ENCODE peak calls at places on chromosomes 16 and 17, in four cellular contexts. G, R, L and Y are unnamed samples.

GRCh38 chr16:48609453-48610023 is 442 bp downstream of the N4BP1 start:
- DNase-seq in G (peak), R (no peak), L (peak), Y (no peak)

GRCh38 chr16:52597772-52598483 is 51.0 kb upstream of the TOX3 start:
- DNase-seq in G (no peak), R (peak), L (no peak), Y (peak)

GRCh38 chr16:81263470-81264200 is 25.1 kb downstream of the BCO1 start:
- DNase-seq in G (no peak), R (no peak), L (no peak), Y (no peak)

GRCh38 chr17:31561469-31562412 is 170.3 kb downstream of the RAB11FIP4 start:
- DNase-seq in G (no peak), R (no peak), L (no peak), Y (no peak)

GRCh38 chr17:37884516-37884915 is 39.7 kb upstream of the TBC1D3K start:
- DNase-seq in G (no peak), R (no peak), L (no peak), Y (no peak)

GRCh38 chr17:78275355-78275754 is 43.9 kb downstream of the TMEM235 start:
- DNase-seq in G (no peak), R (no peak), L (no peak), Y (no peak)

GRCh38 chr17:27378482-27379200 is 77.6 kb upstream of the KSR1 start:
- DNase-seq in G (no peak), R (no peak), L (no peak), Y (no peak)

GRCh38 chr17:42414782-42415409 is 8.2 kb downstream of the CAVIN1 start:
- DNase-seq in G (no peak), R (no peak), L (peak), Y (no peak)

GRCh38 chr16:66176111-66176510 is 190.4 kb upstream of the CDH5 start:
- DNase-seq in G (no peak), R (no peak), L (no peak), Y (peak)

DNA sequence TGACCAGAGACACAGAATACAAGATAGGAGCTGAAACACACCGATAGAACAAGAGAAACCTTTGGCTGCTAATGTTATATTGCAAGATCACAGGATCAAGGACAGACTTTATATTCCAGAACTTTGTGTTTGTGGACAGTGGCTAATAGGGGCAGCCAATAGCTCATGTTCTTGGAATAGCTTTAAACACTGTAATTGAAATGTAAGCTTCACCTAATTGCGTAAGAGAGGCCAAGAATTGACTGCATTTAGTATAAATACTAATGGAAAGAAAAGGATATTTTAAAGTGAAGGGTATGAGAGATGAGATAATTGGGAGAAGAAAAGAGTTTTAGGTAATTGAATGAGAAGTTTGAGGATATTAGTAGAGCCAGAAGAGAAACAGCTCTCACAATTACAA is 758.8 kb downstream of the CDH11 start:
- DNase-seq in G (no peak), R (no peak), L (no peak), Y (no peak)
- TF ChIP-seq PHF8 in G (no peak), R (no peak), L (no peak), Y (no peak)

GRCh38 chr17:21033350-21033749 is 9.5 kb downstream of the USP22 start:
- DNase-seq in G (no peak), R (no peak), L (no peak), Y (no peak)

GRCh38 chr17:21034350-21035235 is 8.2 kb downstream of the USP22 start:
- DNase-seq in G (no peak), R (no peak), L (no peak), Y (no peak)

GRCh38 chr17:21030375-21030774 is 12.4 kb downstream of the USP22 start:
- DNase-seq in G (no peak), R (no peak), L (no peak), Y (no peak)

GRCh38 chr17:21029515-21029914 is 13.3 kb downstream of the USP22 start:
- DNase-seq in G (no peak), R (no peak), L (no peak), Y (no peak)

DNA sequence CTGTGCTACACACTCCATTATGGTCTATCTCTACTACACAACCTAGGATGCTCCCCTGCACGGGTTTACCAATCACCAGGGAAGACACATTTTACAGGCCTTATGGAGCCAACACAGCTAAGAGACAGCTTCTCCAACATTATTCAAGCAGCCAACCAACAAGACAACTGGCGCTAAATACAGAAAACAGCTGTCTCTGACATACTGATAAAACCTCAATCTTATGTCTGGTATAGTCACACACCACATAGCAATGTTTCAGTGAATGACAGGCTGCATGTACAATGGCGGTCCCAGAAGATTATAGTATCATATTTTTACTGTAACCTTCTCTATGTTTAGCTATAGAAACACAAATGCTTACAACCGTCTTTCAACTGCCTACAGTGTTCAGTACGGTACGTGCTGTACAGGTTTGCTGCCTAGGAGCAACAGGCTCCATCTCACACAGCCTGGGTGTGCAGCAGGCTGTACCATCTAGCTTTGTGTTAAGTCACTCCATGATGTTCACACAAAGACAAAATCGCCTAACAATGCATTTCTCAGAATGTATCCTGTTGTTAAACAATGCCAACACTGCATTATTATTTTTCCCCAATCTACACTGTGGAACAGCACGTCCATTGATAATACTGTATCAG is 10.9 kb downstream of the USP22 start:
- DNase-seq in G (no peak), R (no peak), L (no peak), Y (no peak)
- TF ChIP-seq PHF8 in G (no peak), R (no peak), L (no peak), Y (no peak)

DNA sequence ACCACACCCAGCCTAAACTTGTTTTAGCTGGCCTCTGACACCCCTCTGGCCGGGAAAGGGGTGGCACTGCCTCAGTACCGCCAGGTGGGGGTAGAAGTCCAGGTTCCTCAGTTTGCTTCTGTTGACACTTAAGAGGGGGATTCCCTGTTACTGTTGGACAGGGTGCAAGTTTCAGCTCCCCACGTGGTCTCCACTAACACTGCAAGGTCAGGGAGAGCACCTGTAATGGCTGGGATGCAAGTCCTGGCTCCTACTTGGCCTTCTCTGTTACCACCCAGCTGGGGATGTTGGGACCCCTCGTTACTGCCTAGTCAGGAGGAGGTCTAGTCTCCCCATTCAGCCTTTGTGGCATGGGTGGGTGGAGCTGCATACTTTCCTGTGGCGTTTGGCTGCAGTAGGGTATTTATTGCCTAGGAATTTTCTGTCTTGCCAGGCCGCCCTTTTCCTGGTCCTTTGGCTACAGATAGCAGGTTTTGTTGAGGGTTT is 10.6 kb upstream of the MFAP4 start:
- DNase-seq in G (no peak), R (peak), L (no peak), Y (peak)
- TF ChIP-seq PHF8 in G (no peak), R (no peak), L (no peak), Y (no peak)

GRCh38 chr16:3575491-3575890 is 1.7 kb downstream of the NLRC3 start:
- DNase-seq in G (no peak), R (no peak), L (no peak), Y (no peak)

GRCh38 chr16:3578610-3579551 is 1.7 kb upstream of the NLRC3 start:
- DNase-seq in G (no peak), R (no peak), L (peak), Y (no peak)

GRCh38 chr16:3576211-3576610 is 992 bp downstream of the NLRC3 start:
- DNase-seq in G (no peak), R (no peak), L (no peak), Y (no peak)

GRCh38 chr16:3578121-3578520 is 918 bp upstream of the NLRC3 start:
- DNase-seq in G (no peak), R (no peak), L (no peak), Y (no peak)

GRCh38 chr16:3577302-3577752 is at the start of gene NLRC3:
- DNase-seq in G (no peak), R (no peak), L (no peak), Y (no peak)
- TF ChIP-seq PHF8 in G (no peak), R (no peak), L (no peak), Y (no peak)

GRCh38 chr16:54873081-54873480 is 57.6 kb upstream of the IRX5 start:
- DNase-seq in G (no peak), R (no peak), L (no peak), Y (no peak)
- TF ChIP-seq PHF8 in G (no peak), R (no peak), L (no peak), Y (no peak)

GRCh38 chr17:59504821-59505220 is 60.6 kb upstream of the DHX40 start:
- DNase-seq in G (no peak), R (no peak), L (no peak), Y (no peak)

GRCh38 chr17:59503489-59503888 is 61.9 kb upstream of the DHX40 start:
- DNase-seq in G (no peak), R (no peak), L (no peak), Y (no peak)

GRCh38 chr17:59502800-59503199 is 62.6 kb upstream of the DHX40 start:
- DNase-seq in G (no peak), R (no peak), L (no peak), Y (no peak)

GRCh38 chr17:59498421-59499307 is 66.7 kb upstream of the DHX40 start:
- DNase-seq in G (no peak), R (peak), L (no peak), Y (no peak)

DNA sequence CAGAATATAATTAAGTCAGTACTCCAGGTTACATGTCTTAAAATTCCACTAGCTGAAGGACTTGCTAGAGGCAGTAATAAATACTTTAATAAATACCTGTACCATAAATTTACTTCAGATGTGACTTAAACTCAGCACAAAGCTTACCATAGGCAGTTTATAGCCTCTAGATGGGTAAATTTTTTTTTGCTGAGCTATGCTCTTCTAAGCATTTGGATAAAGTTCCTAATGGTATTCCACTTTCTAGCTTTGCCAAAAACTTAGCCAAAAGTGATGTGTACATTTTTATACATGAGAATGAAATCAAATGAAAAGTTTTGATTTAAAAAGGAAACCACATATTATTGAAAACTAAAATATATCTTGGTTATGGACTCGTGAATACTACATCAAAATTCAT is 63.7 kb upstream of the DHX40 start:
- DNase-seq in G (no peak), R (no peak), L (no peak), Y (no peak)
- TF ChIP-seq PHF8 in G (no peak), R (no peak), L (no peak), Y (no peak)

GRCh38 chr16:77780378-77780837 is 8.0 kb upstream of the VAT1L start:
- DNase-seq in G (peak), R (peak), L (no peak), Y (no peak)
- TF ChIP-seq PHF8 in G (no peak), R (no peak), L (no peak), Y (no peak)

GRCh38 chr17:71649986-71650385 is 470.8 kb upstream of the SOX9 start:
- DNase-seq in G (no peak), R (no peak), L (no peak), Y (no peak)
- TF ChIP-seq PHF8 in G (no peak), R (no peak), L (no peak), Y (no peak)

DNA sequence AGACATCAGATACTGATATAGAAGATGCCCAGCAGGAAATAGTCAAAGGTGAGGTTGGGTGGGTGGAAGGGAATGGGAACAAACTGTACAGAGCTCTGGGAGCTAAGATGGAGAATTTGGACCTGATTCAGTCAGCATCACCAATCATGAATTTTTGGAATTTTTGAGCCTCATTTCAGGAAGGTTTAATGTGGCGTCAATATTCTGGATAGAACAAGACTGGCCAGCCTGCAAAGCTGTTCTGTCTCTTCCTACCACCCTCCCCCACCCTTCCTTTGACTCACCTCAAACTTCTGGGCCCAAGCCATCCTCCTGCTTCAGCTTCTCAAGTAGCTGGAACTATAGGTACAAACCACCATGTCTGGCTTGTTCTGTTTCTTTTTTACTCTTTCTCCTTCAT is 32.6 kb downstream of the CTCF start:
- DNase-seq in G (no peak), R (no peak), L (no peak), Y (no peak)
- TF ChIP-seq PHF8 in G (no peak), R (no peak), L (no peak), Y (no peak)

DNA sequence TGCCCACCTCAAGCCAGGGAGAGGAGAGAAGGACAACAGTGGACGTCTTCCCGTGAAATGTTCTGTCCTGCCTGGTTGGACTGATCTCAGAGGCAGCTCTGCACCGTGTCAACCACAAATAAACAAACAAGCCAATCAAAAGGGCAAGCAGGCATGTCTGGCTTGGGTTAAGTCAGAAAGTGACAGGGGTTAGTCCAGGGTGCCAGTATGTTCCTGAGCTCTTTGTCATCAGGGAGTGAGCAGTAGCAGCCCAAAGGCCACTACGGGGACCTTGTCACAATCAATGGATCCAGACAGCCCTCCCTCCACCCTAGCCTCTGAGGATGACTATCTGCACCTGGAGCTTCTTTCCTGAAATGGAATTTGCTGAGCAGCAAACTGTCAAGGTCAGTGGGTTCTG is 35.0 kb downstream of the CNGB1 start:
- DNase-seq in G (no peak), R (no peak), L (no peak), Y (no peak)
- TF ChIP-seq PHF8 in G (no peak), R (no peak), L (no peak), Y (no peak)